ENCODE peak calls at places on chromosomes 11 and 22, in five cellular contexts. Q is fibroblast of lung, J is A549, L is GM13977, B is BJ. A is an unnamed sample.

GRCh38 chr11:32435511-32435946 is at the start of gene WT1:
- DNase-seq in Q (no peak), J (peak; percentile 64), L (no peak), B (no peak), A (no peak)

GRCh38 chr11:11740081-11740702 is 101.6 kb upstream of the USP47 start:
- DNase-seq in Q (no peak), J (no peak), L (no peak), B (no peak), A (no peak)

GRCh38 chr11:10674440-10674855 is 19.1 kb downstream of the IRAG1 start:
- DNase-seq in Q (no peak), J (no peak), L (no peak), B (no peak), A (no peak)

GRCh38 chr11:130150790-130151189 is 8.8 kb upstream of the ST14 start:
- DNase-seq in Q (no peak), J (no peak), L (no peak), B (no peak), A (no peak)

GRCh38 chr11:848380-848931 is 5.8 kb downstream of the TSPAN4 start:
- DNase-seq in Q (no peak), J (no peak), L (peak; percentile 94), B (no peak), A (no peak)

GRCh38 chr11:43447124-43447523 is 88.4 kb downstream of the TTC17 start:
- DNase-seq in Q (no peak), J (no peak), L (no peak), B (no peak), A (no peak)

GRCh38 chr11:133269272-133269671 is 263.0 kb downstream of the OPCML start:
- DNase-seq in Q (no peak), J (no peak), L (peak; percentile 67), B (no peak), A (no peak)

GRCh38 chr11:75797116-75797515 is 17.9 kb upstream of the UVRAG start:
- DNase-seq in Q (no peak), J (no peak), L (no peak), B (no peak), A (no peak)

GRCh38 chr11:134170909-134171281 is 52.9 kb downstream of the NCAPD3 start:
- DNase-seq in Q (peak; percentile 9), J (no peak), L (no peak), B (peak; percentile 15), A (no peak)

GRCh38 chr11:120013325-120014250 is 124.3 kb downstream of the TRIM29 start:
- DNase-seq in Q (peak; percentile 11), J (peak; percentile 35), L (peak; percentile 74), B (no peak), A (no peak)

GRCh38 chr11:33590471-33590870 is 110.2 kb downstream of the C11orf91 start:
- DNase-seq in Q (no peak), J (no peak), L (no peak), B (no peak), A (no peak)

GRCh38 chr22:50270302-50271010 is at the start of gene MAPK11:
- DNase-seq in Q (peak; percentile 64), J (peak; percentile 66), L (peak; percentile 89), B (no peak), A (no peak)

GRCh38 chr11:66950113-66950535 is 8.1 kb downstream of the PC start:
- DNase-seq in Q (peak; percentile 75), J (peak; percentile 97), L (no peak), B (no peak), A (no peak)

GRCh38 chr11:100602716-100603115 is 84.4 kb upstream of the ARHGAP42 start:
- DNase-seq in Q (no peak), J (no peak), L (no peak), B (no peak), A (no peak)

GRCh38 chr22:29700949-29701927 is 18.6 kb upstream of the CABP7 start:
- DNase-seq in Q (no peak), J (peak; percentile 44), L (peak; percentile 60), B (no peak), A (no peak)

DNA sequence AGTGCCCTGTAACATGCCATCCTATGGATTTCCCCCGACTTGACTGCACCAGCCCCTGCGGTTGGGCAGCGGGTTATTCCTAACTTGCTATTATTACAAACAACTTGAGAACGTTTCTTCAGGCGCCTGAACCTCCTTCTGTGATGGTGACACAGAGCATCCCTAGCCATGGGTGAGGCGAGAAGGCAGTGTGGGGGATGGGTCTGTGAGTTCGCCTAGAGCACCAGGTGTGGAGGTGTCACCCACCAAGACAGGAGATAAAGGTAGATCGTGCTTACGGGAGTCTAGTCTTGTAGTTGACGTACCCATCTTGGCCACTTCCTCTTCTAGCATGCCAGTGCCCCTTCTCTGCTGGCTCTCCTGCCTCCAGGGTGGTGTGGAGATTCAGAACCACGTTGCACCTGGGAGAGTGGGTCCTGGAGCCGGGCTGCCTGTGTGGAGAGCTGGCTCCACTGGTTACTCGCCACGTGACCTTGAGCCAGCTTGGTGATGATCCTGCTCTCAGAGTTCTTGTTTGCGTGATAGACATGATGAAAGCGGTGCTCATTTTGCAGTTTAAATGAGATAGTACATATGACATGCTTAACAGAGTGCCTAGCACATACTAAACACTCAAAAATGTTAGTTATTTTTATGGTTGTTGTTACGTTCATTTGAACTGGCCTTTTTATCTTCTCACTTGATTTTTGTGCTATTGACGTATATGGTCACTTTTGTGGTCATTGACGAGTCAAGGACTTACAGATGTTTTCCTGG is 37.8 kb downstream of the TBC1D22A start:
- DNase-seq in Q (no peak), J (no peak), L (no peak), B (no peak), A (no peak)
- TF ChIP-seq CTCF in Q (no peak), J (no peak), L (no peak), B (no peak), A (no peak)

DNA sequence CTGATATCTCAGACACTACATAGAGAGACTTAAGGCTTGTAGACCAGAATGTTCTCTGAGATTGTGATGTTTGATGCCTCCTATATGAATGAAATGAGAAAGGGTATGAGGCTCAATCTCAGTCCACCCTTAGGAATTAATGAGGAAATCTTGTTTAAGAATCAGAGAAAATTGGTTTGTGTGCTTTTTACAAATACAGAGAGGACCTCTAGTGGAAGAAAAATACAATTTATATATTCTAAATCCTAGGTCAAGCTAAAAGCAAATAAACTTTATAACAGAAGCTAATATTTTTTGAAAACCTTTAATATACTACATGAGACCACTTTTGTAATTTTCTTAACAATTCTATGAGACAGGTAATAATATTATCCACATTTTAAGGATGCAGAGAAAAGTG is 5.0 kb upstream of the OR52H1 start:
- DNase-seq in Q (no peak), J (no peak), L (no peak), B (no peak), A (no peak)
- TF ChIP-seq CTCF in Q (no peak), J (peak; percentile 32), L (peak; percentile 10), B (no peak), A (peak; percentile 74)

DNA sequence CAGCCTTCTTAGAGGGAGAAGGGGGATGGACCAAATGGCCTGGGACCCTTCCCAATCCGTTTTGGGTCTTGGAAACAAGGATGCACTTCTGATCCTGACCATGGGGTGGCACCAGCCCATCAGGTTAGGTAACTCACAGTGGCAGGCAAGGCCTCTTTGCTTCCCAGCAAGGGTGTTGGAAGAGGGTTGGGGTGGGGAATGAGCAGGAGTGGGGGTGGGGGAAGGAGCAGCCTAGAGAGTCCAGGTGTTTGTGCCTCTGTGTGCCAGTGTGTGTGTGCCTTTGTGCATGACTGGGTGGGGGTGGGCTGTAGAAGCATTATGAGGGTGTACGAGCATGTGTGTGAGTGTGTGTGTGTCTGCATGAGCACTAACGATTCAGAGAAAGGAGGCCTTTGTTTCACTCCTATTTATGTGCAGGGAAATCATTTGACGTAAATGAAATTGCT is 213.1 kb downstream of the INSC start:
- DNase-seq in Q (peak; percentile 52), J (peak; percentile 39), L (peak; percentile 25), B (no peak), A (no peak)
- TF ChIP-seq CTCF in Q (peak; percentile 59), J (peak; percentile 26), L (peak; percentile 68), B (peak; percentile 41), A (peak; percentile 86)

GRCh38 chr11:131503017-131503416 is 132.6 kb downstream of the NTM start:
- DNase-seq in Q (no peak), J (no peak), L (no peak), B (no peak), A (no peak)

GRCh38 chr11:131506376-131506775 is 136.0 kb downstream of the NTM start:
- DNase-seq in Q (no peak), J (no peak), L (no peak), B (no peak), A (no peak)

GRCh38 chr11:131498631-131499053 is 128.2 kb downstream of the NTM start:
- DNase-seq in Q (no peak), J (no peak), L (no peak), B (no peak), A (no peak)

GRCh38 chr11:131499199-131499598 is 128.8 kb downstream of the NTM start:
- DNase-seq in Q (no peak), J (no peak), L (no peak), B (no peak), A (no peak)

GRCh38 chr11:131504199-131504949 is 134.0 kb downstream of the NTM start:
- DNase-seq in Q (no peak), J (no peak), L (no peak), B (no peak), A (no peak)
- TF ChIP-seq CTCF in Q (no peak), J (no peak), L (peak; percentile 11), B (no peak), A (peak; percentile 56)

GRCh38 chr22:19645391-19645790 is 68.9 kb upstream of the SEPTIN5 start:
- DNase-seq in Q (no peak), J (no peak), L (no peak), B (no peak), A (no peak)
- TF ChIP-seq CTCF in Q (no peak), J (no peak), L (no peak), B (no peak), A (peak; percentile 22)

DNA sequence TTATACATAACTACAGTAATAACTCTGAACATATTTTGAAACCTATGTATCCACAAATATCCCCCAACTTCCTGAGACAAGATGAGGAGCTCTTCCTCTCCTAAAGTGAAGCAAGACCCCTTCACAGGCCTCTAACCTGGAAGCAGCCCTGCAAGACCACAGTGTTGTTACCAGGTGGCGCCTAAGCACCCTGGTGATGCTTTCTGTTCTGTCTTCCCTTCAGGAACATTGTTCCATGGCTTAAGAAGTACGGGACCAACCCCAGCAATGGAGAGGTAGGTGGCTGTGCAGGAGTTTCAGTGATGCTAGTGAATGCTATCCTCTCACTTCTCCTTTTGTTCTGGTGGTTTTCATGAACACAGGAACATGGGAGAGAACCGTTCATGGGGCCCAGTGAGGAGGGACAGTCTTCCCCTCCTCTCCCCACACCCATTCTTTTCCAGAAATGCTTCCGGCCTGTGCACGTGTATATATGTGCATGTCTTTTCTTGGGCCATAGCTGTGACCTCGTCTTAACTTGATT is 6.4 kb downstream of the PPIL2 start:
- DNase-seq in Q (no peak), J (no peak), L (no peak), B (no peak), A (no peak)
- TF ChIP-seq CTCF in Q (no peak), J (no peak), L (no peak), B (no peak), A (no peak)

GRCh38 chr22:45335021-45335818 is 25.5 kb downstream of the FAM118A start:
- DNase-seq in Q (no peak), J (no peak), L (no peak), B (no peak), A (no peak)
- TF ChIP-seq CTCF in Q (no peak), J (no peak), L (no peak), B (peak; percentile 22), A (peak; percentile 19)